ENCODE peak calls at places on chromosomes 13 and 19, in six cellular contexts. M, J, D, X, T and Y are unnamed samples.
A peak's percentile ranks its signal among the peaks of the same experiment; 100 is the strongest.

GRCh38 chr19:35673121-35673804 is 6.9 kb downstream of the UPK1A start:
- DNase-seq in T (no peak), J (peak; percentile 73), D (no peak), X (no peak), M (no peak), Y (no peak)

GRCh38 chr19:1311543-1312091 is 25.9 kb downstream of the EFNA2 start:
- DNase-seq in D (no peak), J (no peak), X (no peak), T (no peak), M (no peak), Y (no peak)

GRCh38 chr13:49343255-49343654 is 95.5 kb downstream of the CDADC1 start:
- DNase-seq in D (no peak), M (no peak), J (no peak), T (no peak), X (no peak), Y (no peak)

GRCh38 chr19:51246153-51246552 is 4.7 kb upstream of the SIGLECL1 start:
- DNase-seq in M (no peak), D (no peak), J (no peak), X (no peak), T (no peak), Y (peak; percentile 43)

GRCh38 chr13:45004096-45004495 is 14.8 kb downstream of the GPALPP1 start:
- DNase-seq in D (no peak), J (no peak), T (no peak), X (no peak), M (no peak), Y (no peak)

GRCh38 chr13:32731074-32731473 is 144.8 kb downstream of the PDS5B start:
- DNase-seq in M (no peak), J (no peak), T (no peak), D (no peak), X (no peak), Y (no peak)

GRCh38 chr13:111483621-111483987 is 163.2 kb downstream of the TEX29 start:
- DNase-seq in D (no peak), M (no peak), J (no peak), X (peak; percentile 19), T (no peak), Y (no peak)

GRCh38 chr19:3692141-3693029 is 7.9 kb downstream of the PIP5K1C start:
- DNase-seq in T (no peak), X (no peak), D (no peak), M (no peak), J (no peak), Y (no peak)

GRCh38 chr13:94713556-94714182 is 1.3 kb upstream of the SOX21 start:
- DNase-seq in D (no peak), M (no peak), X (no peak), T (no peak), J (no peak), Y (no peak)

GRCh38 chr13:50626031-50626643 is 217.4 kb downstream of the DLEU7 start:
- DNase-seq in J (peak; percentile 87), M (no peak), T (no peak), X (no peak), D (no peak), Y (no peak)

GRCh38 chr19:30222428-30222873 is 149.7 kb upstream of the ZNF536 start:
- DNase-seq in D (no peak), X (no peak), M (no peak), T (no peak), J (peak; percentile 30), Y (no peak)

GRCh38 chr13:53151692-53152421 is 123.2 kb downstream of the OLFM4 start:
- DNase-seq in T (no peak), X (no peak), J (peak; percentile 40), D (no peak), M (peak; percentile 11), Y (no peak)

GRCh38 chr19:53102186-53102585 is 1.0 kb downstream of the ZNF160 start:
- DNase-seq in M (no peak), X (no peak), D (no peak), J (peak; percentile 16), T (no peak), Y (no peak)

GRCh38 chr13:23722726-23723453 is 152.7 kb downstream of the TNFRSF19 start:
- DNase-seq in D (no peak), T (no peak), J (no peak), M (no peak), X (no peak), Y (no peak)

GRCh38 chr19:48874309-48875135 is 2.3 kb downstream of the PPP1R15A start:
- DNase-seq in M (no peak), D (no peak), T (no peak), J (peak; percentile 82), X (no peak), Y (peak; percentile 51)

GRCh38 chr19:40717880-40718773 is 1.2 kb downstream of the ITPKC start:
- DNase-seq in T (no peak), X (peak; percentile 58), M (peak; percentile 41), J (peak; percentile 78), D (no peak), Y (peak; percentile 41)

GRCh38 chr19:1292419-1293151 is 6.9 kb downstream of the EFNA2 start:
- DNase-seq in D (no peak), J (no peak), T (no peak), X (no peak), M (no peak), Y (no peak)

GRCh38 chr13:113358653-113359052 is 5.3 kb downstream of the GRTP1 start:
- DNase-seq in J (peak; percentile 31), X (no peak), M (no peak), D (no peak), T (no peak), Y (no peak)

GRCh38 chr19:56119585-56119978 is 1.5 kb downstream of the ZNF787 start:
- DNase-seq in X (no peak), T (no peak), J (peak; percentile 71), D (no peak), M (no peak), Y (peak; percentile 32)

GRCh38 chr13:99704390-99704789 is 203.1 kb downstream of the TM9SF2 start:
- DNase-seq in D (no peak), T (no peak), J (no peak), M (no peak), X (no peak), Y (no peak)

GRCh38 chr13:77544365-77544764 is 8.9 kb downstream of the SCEL start:
- DNase-seq in D (peak; percentile 80), T (no peak), M (peak; percentile 13), J (peak; percentile 17), X (peak; percentile 54), Y (no peak)

GRCh38 chr13:42392706-42393572 is 121.0 kb downstream of the AKAP11 start:
- DNase-seq in X (no peak), M (no peak), D (no peak), J (no peak), T (no peak), Y (no peak)

GRCh38 chr19:5083547-5083965 is 114.6 kb downstream of the KDM4B start:
- DNase-seq in T (no peak), M (no peak), D (no peak), J (peak; percentile 21), X (no peak), Y (no peak)

GRCh38 chr19:11373166-11373884 is 1.1 kb upstream of the SWSAP1 start:
- DNase-seq in T (no peak), D (no peak), M (no peak), J (peak; percentile 42), X (no peak), Y (no peak)

GRCh38 chr19:48635966-48636858 is 967 bp downstream of the DBP start:
- DNase-seq in J (peak; percentile 29), T (no peak), D (no peak), M (no peak), X (no peak), Y (peak; percentile 39)

DNA sequence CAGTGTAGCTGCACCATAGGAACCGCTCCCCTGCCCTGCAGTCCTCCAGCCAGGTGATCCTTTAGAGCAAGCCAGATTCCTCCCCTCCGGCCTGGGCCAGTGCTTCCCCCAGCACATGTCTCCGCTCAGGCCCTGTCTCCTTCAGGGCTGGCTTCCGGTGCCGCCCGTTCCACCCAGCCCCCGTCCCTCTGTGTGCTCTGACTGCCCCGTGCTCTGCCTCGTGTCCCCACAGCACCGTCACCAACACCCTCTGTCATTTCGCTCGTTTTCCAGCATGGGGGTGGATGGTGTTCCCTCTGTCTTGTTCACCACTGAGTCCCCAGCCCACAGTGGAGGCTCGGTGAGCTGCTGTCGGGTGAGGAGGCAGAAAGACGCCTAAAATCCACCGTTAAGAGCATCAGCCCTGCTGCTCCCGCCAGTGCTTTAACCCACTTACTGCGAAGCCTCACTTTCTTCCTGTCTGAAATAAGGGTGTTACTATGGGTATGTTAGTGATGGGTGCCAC is 54.5 kb downstream of the TSSK6 start:
- DNase-seq in X (no peak), J (peak; percentile 74), T (no peak), D (peak; percentile 93), M (no peak), Y (no peak)
- H3K4me1 ChIP-seq in X (peaks cover 31% of the 10 kb centered on the region), J (peaks cover 69% of the 10 kb centered on the region), T (peaks cover 91% of the 10 kb centered on the region), D (peaks cover 78% of the 10 kb centered on the region), M (peaks cover 10% of the 10 kb centered on the region), Y (no peaks in the 10 kb centered on the region)

GRCh38 chr19:37059142-37059541 is 19.1 kb upstream of the ZNF420 start:
- DNase-seq in D (no peak), X (no peak), J (no peak), T (no peak), M (no peak), Y (no peak)

GRCh38 chr19:37056776-37057175 is 21.5 kb upstream of the ZNF420 start:
- DNase-seq in X (no peak), T (no peak), J (no peak), M (no peak), D (no peak), Y (no peak)

DNA sequence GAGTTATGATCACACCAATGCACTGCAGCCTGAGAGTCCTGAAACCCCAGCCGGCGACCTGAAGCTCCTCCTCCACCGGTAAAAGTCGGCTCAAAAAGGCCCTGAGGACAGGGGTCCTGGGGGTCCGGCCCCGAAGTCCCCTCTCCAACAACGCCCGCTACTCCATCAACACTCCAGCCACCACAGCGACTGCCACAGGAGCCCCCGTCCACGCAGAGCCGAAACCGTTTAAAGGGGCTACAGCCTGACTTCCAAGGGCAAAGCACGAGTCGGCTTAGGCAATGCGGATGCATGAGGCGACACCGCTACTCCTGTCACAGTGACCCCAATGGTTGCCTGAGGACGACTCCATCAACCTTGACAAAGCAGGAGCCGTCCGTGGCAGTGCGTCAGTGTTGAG is 22.9 kb upstream of the ZNF420 start:
- DNase-seq in D (no peak), J (no peak), X (no peak), T (no peak), M (no peak), Y (no peak)
- H3K9me3 ChIP-seq in D (peaks cover 60% of the 10 kb centered on the region), J (no peaks in the 10 kb centered on the region), X (peaks cover 70% of the 10 kb centered on the region), T (peaks cover 31% of the 10 kb centered on the region), M (no peaks in the 10 kb centered on the region), Y (peaks cover 4% of the 10 kb centered on the region)

GRCh38 chr13:97275775-97276501 is 53.8 kb downstream of the MBNL2 start:
- DNase-seq in M (no peak), D (no peak), T (no peak), X (no peak), J (peak; percentile 52), Y (no peak)
- H3K4me1 ChIP-seq in M (peaks cover 13% of the 10 kb centered on the region), D (peaks cover 97% of the 10 kb centered on the region), T (peaks cover 97% of the 10 kb centered on the region), X (peaks cover 22% of the 10 kb centered on the region), J (peaks cover 88% of the 10 kb centered on the region), Y (peaks cover 96% of the 10 kb centered on the region)

GRCh38 chr19:23481043-23481442 is 85.8 kb upstream of the ZNF91 start:
- DNase-seq in M (no peak), D (no peak), T (no peak), X (no peak), J (no peak), Y (peak; percentile 92)

DNA sequence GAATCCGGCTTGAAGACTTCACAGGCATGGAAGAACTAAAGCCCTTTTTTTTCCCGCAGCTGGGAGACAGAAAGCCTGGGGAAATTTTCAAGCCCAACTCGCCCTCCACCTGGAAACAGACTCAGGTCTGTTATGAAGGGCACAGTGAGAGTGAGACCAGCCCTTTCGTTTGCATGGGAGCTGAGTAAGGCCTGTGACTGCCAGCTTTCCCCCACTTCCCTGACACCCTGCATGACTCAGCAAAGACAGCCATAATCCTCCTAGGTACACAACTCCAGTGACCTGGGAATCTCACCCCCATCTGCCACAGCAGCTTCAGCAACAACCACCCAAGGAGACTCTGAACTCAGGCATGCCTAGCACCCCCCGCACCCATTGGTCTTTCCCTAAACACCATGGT is 87.6 kb upstream of the ZNF91 start:
- DNase-seq in D (no peak), X (no peak), J (no peak), T (no peak), M (no peak), Y (peak; percentile 11)
- H3K9me3 ChIP-seq in D (no peaks in the 10 kb centered on the region), X (no peaks in the 10 kb centered on the region), J (no peaks in the 10 kb centered on the region), T (no peaks in the 10 kb centered on the region), M (no peaks in the 10 kb centered on the region), Y (peaks cover 61% of the 10 kb centered on the region)